ENCODE peak calls at places on chromosomes 2 and 18, in six cellular contexts. M is activated B cell treated with CpG ODN at 0.5 μM for 24 hours; I is CD8-positive, alpha-beta T cell; L is fibroblast of mammary gland; A is PC-9; D is kidney. C is an unnamed sample.
A peak's percentile ranks its signal among the peaks of the same experiment; 100 is the strongest.

GRCh38 chr2:47452761-47453160 is 49.8 kb downstream of the MSH2 start:
- DNase-seq in M (no peak), I (no peak), L (peak; percentile 10), A (no peak), D (no peak), C (no peak)

GRCh38 chr18:12606592-12607315 is 51.2 kb downstream of the SPIRE1 start:
- DNase-seq in M (no peak), I (no peak), L (peak; percentile 73), A (peak; percentile 11), D (no peak), C (no peak)

GRCh38 chr2:10412380-10412779 is 35.7 kb downstream of the ODC1 start:
- DNase-seq in M (no peak), I (no peak), L (peak; percentile 54), A (no peak), D (no peak), C (no peak)

GRCh38 chr18:3115430-3116025 is 102.6 kb upstream of the LPIN2 start:
- DNase-seq in M (no peak), I (no peak), L (no peak), A (no peak), D (no peak), C (no peak)

GRCh38 chr2:234994340-234995321 is 42.8 kb downstream of the SH3BP4 start:
- DNase-seq in M (no peak), I (no peak), L (no peak), A (no peak), D (peak; percentile 60), C (no peak)

GRCh38 chr2:241869087-241869961 is at the start of gene RTP5:
- DNase-seq in M (no peak), I (no peak), L (no peak), A (no peak), D (peak; percentile 60), C (no peak)

GRCh38 chr2:223590964-223591363 is 11.2 kb downstream of the SCG2 start:
- DNase-seq in M (no peak), I (no peak), L (peak; percentile 94), A (no peak), D (no peak), C (no peak)

GRCh38 chr18:78423776-78424175 is 555.8 kb upstream of the SALL3 start:
- DNase-seq in M (no peak), I (no peak), L (no peak), A (no peak), D (no peak), C (no peak)

GRCh38 chr2:223746611-223747010 is 90.8 kb downstream of the AP1S3 start:
- DNase-seq in M (no peak), I (no peak), L (no peak), A (no peak), D (no peak), C (no peak)

GRCh38 chr2:203893386-203893785 is 25.8 kb downstream of the CTLA4 start:
- DNase-seq in M (no peak), I (no peak), L (peak; percentile 78), A (no peak), D (no peak), C (no peak)

GRCh38 chr2:157627594-157628281 is 926 bp downstream of the ACVR1C start:
- DNase-seq in M (peak; percentile 16), I (no peak), L (peak; percentile 11), A (peak; percentile 4), D (no peak), C (no peak)

GRCh38 chr2:9631976-9632700 is 1.3 kb upstream of the YWHAQ start:
- DNase-seq in M (no peak), I (no peak), L (no peak), A (no peak), D (peak; percentile 53), C (no peak)

GRCh38 chr2:1219901-1220691 is 193.2 kb upstream of the TPO start:
- DNase-seq in M (no peak), I (no peak), L (no peak), A (no peak), D (peak; percentile 68), C (no peak)

GRCh38 chr2:10158681-10159080 is 36.1 kb downstream of the RRM2 start:
- DNase-seq in M (no peak), I (no peak), L (no peak), A (no peak), D (peak; percentile 36), C (no peak)

GRCh38 chr2:120177011-120177621 is 46.1 kb downstream of the TMEM185B start:
- DNase-seq in M (peak; percentile 81), I (peak; percentile 63), L (no peak), A (no peak), D (peak; percentile 82), C (no peak)

GRCh38 chr18:25033747-25034471 is 318.1 kb downstream of the ZNF521 start:
- DNase-seq in M (no peak), I (no peak), L (no peak), A (no peak), D (no peak), C (no peak)

DNA sequence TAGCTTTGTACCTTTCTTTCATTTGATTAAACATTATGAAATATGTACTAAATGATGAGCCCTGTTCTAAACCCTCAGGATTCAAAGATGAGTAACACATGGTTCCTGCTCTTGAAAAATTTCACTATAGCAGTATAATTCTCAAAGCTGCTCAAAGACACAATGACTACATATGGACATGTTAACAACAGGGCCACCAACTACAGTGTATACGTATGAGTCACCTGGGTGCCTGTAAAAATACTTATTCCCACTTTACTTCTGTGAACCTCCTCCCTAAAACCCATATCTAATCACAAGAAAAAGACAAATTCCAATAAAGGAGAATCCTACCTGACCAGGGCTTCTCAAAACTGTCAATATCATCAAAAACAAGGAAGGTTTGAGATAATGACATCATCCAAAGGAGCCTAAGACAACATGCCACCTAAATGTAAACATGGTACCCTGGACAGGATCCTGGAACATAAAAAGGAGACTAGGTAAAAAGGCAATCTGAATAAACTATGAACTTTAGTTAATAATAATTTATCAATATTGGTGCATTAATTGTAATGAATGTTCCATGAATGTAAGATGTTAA is 84.7 kb downstream of the FAM161A start:
- DNase-seq in M (no peak), I (no peak), L (no peak), A (no peak), D (no peak), C (no peak)
- TF ChIP-seq CTCF in M (no peak), I (no peak), L (no peak), A (no peak), D (no peak), C (no peak)

DNA sequence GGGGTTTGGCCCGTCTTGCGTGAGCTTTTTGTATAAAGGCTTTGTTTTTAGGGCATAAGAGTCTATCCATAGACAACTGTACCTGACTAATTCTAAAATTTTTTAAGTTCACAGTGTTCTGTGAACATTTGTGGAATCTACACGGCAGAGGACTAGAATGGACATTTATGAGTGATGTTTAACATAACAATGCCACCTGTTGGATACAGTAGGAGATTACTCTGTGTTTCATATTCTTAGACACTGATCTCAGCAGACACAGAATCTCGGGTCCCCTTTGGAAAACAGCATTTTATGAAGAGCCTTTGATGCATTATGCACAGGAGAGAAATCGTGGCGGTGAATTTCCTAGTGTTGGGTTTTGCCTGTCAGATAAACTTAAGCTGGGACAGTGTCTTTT is 752.2 kb downstream of the DPP10 start:
- DNase-seq in M (no peak), I (no peak), L (no peak), A (no peak), D (no peak), C (no peak)
- TF ChIP-seq CTCF in M (no peak), I (no peak), L (no peak), A (no peak), D (no peak), C (no peak)

DNA sequence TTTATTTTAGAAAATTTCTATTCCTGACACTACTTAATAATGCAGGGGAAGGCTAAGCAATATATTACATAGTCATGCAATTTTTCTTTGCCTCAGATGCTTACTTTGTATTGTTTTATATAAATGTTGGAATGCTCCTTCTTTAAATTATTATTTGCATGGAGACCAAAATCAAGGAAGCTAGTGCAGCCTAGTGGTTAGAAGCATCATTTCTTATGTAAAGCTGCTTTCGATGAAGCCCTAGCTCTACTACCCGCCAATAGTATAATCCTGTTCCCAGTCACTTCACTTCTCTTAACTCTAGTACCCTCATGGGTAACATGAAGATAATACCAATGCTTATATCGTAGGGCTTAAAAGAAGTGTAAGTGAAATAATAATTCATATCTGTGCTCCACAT is 198.9 kb downstream of the LRATD1 start:
- DNase-seq in M (no peak), I (no peak), L (peak; percentile 33), A (no peak), D (no peak), C (no peak)
- TF ChIP-seq CTCF in M (no peak), I (no peak), L (peak; percentile 54), A (peak; percentile 37), D (no peak), C (no peak)

DNA sequence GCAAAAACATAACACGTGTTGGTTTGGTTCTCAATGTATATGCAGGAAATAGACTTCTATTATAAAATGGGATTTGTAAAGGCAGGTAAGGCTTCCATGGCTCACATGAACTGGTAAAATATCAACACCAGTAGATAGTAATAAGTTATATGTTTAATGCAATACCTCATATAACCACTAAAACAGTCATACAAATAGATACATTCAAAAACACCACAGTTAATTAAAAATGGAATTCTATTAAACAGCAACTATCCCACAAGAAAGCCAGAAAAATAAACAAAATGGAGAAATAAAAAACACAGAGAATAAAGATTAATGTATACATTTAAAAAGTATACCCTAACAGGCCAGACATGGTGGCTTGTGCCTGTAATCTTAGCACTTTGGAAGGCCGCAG is 243.8 kb upstream of the LRATD1 start:
- DNase-seq in M (no peak), I (no peak), L (no peak), A (no peak), D (no peak), C (no peak)
- TF ChIP-seq CTCF in M (no peak), I (no peak), L (no peak), A (no peak), D (no peak), C (peak; percentile 15)

C was measured in progenitor cell of endocrine pancreas.